ENCODE peak calls at places on chromosome X, in four cellular contexts. N is NCI-H2029 treated with DMSO at 0.1 percent for 48 hours, F is EL, D is T-helper 17 cell. L is an unnamed sample.

GRCh38 chrX:41333744-41333993 is 293 bp upstream of the DDX3X start:
- DNase-seq in D (no peak), F (peak; percentile 85), N (peak; percentile 60), L (no peak)

GRCh38 chrX:45830343-45830742 is 629.7 kb upstream of the DIPK2B start:
- DNase-seq in N (no peak), D (no peak), F (no peak), L (no peak)

GRCh38 chrX:103254921-103255455 is at the start of gene TCEAL8:
- DNase-seq in N (peak; percentile 51), D (peak; percentile 26), F (peak; percentile 77), L (peak; percentile 58)

GRCh38 chrX:20729421-20729820 is 462.7 kb upstream of the RPS6KA3 start:
- DNase-seq in F (no peak), N (no peak), D (no peak), L (no peak)

GRCh38 chrX:74063426-74064155 is 240.4 kb upstream of the ZCCHC13 start:
- DNase-seq in F (no peak), D (no peak), N (no peak), L (no peak)

GRCh38 chrX:47621851-47622250 is 2.2 kb upstream of the SYN1 start:
- DNase-seq in N (no peak), D (no peak), F (no peak), L (no peak)

GRCh38 chrX:9627827-9628406 is 137.7 kb downstream of the GPR143 start:
- DNase-seq in D (no peak), N (no peak), F (peak; percentile 39), L (no peak)

GRCh38 chrX:46791927-46792825 is 33.3 kb upstream of the SLC9A7 start:
- DNase-seq in F (peak; percentile 86), D (no peak), N (no peak), L (peak; percentile 76)

GRCh38 chrX:45775462-45775861 is 574.8 kb upstream of the DIPK2B start:
- DNase-seq in N (no peak), D (no peak), F (peak; percentile 89), L (no peak)

GRCh38 chrX:45602151-45602550 is 401.5 kb upstream of the DIPK2B start:
- DNase-seq in D (no peak), N (no peak), F (peak; percentile 8), L (no peak)

GRCh38 chrX:133495464-133496391 is 80.4 kb upstream of the GPC4 start:
- DNase-seq in F (no peak), N (no peak), D (no peak), L (no peak)

GRCh38 chrX:38437093-38437492 is 84.7 kb downstream of the OTC start:
- DNase-seq in F (peak; percentile 1), N (no peak), D (no peak), L (no peak)

GRCh38 chrX:115547448-115547847 is 13.5 kb upstream of the PLS3 start:
- DNase-seq in F (no peak), D (no peak), N (no peak), L (no peak)

GRCh38 chrX:103347682-103348397 is 8.5 kb upstream of the TCEAL9 start:
- DNase-seq in D (no peak), N (no peak), F (no peak), L (no peak)

GRCh38 chrX:154063234-154063633 is 34.3 kb downstream of the MECP2 start:
- DNase-seq in N (no peak), D (no peak), F (no peak), L (no peak)

GRCh38 chrX:9486786-9487185 is 21.9 kb downstream of the TBL1X start:
- DNase-seq in F (no peak), D (no peak), N (no peak), L (no peak)

GRCh38 chrX:69024287-69024686 is 141.0 kb downstream of the PJA1 start:
- DNase-seq in F (no peak), D (no peak), N (no peak), L (no peak)

GRCh38 chrX:100980608-100981497 is 11.3 kb downstream of the ARL13A start:
- DNase-seq in D (no peak), N (peak; percentile 55), F (peak; percentile 87), L (no peak)

GRCh38 chrX:72105436-72105835 is 26.3 kb downstream of the RTL5 start:
- DNase-seq in D (peak; percentile 32), F (no peak), N (no peak), L (peak; percentile 55)

GRCh38 chrX:28582494-28582893 is 4.8 kb upstream of the IL1RAPL1 start:
- DNase-seq in D (no peak), F (no peak), N (no peak), L (no peak)

GRCh38 chrX:115491766-115492165 is 69.2 kb upstream of the PLS3 start:
- DNase-seq in F (no peak), D (no peak), N (no peak), L (no peak)

GRCh38 chrX:108020631-108021030 is 24.2 kb upstream of the VSIG1 start:
- DNase-seq in F (peak; percentile 8), N (peak; percentile 7), D (no peak), L (no peak)

GRCh38 chrX:150848914-150849365 is 49.5 kb downstream of the CD99L2 start:
- DNase-seq in D (no peak), F (no peak), N (peak; percentile 81), L (no peak)

GRCh38 chrX:16528620-16529019 is 121.3 kb upstream of the S100G start:
- DNase-seq in D (peak; percentile 6), N (no peak), F (no peak), L (no peak)

GRCh38 chrX:72620550-72621145 is 48.0 kb upstream of the HDAC8 start:
- DNase-seq in D (no peak), F (peak; percentile 80), N (no peak), L (no peak)

GRCh38 chrX:39750798-39751197 is 347.0 kb downstream of the BCOR start:
- DNase-seq in N (no peak), F (no peak), D (no peak), L (no peak)